ENCODE peak calls at places on chromosomes 7 and 10, in nine cellular contexts. K, X, U, H, R, I, L, B and G are unnamed samples.
A peak's percentile ranks its signal among the peaks of the same experiment; 100 is the strongest.

GRCh38 chr10:77348082-77348481 is 289.5 kb downstream of the KCNMA1 start:
- DNase-seq in K (no peak), X (no peak), U (no peak), H (no peak), R (no peak), I (no peak), L (no peak), B (no peak), G (no peak)

GRCh38 chr7:80346704-80347103 is 165.2 kb downstream of the GNAT3 start:
- DNase-seq in K (no peak), X (no peak), U (no peak), H (peak; percentile 18), R (no peak), I (peak; percentile 78), L (no peak), B (no peak), G (no peak)

GRCh38 chr7:150621376-150621775 is 10.8 kb downstream of the GIMAP6 start:
- DNase-seq in K (peak; percentile 27), X (no peak), U (no peak), H (no peak), R (no peak), I (no peak), L (no peak), B (no peak), G (peak; percentile 52)

GRCh38 chr7:24825315-24825917 is 68.2 kb upstream of the GSDME start:
- DNase-seq in K (no peak), X (no peak), U (no peak), H (peak; percentile 25), R (no peak), I (peak; percentile 25), L (no peak), B (no peak), G (no peak)

GRCh38 chr7:618539-619355 is 99.1 kb upstream of the PDGFA start:
- DNase-seq in K (peak; percentile 62), X (no peak), U (no peak), H (no peak), R (no peak), I (no peak), L (no peak), B (no peak), G (peak; percentile 81)

GRCh38 chr7:4631664-4632171 is 50.4 kb upstream of the FOXK1 start:
- DNase-seq in K (no peak), X (peak; percentile 90), U (peak; percentile 81), H (peak; percentile 88), R (no peak), I (peak; percentile 97), L (peak; percentile 32), B (peak; percentile 76), G (no peak)

GRCh38 chr10:122263971-122264370 is 7.1 kb upstream of the BTBD16 start:
- DNase-seq in K (no peak), X (no peak), U (no peak), H (peak; percentile 95), R (no peak), I (peak; percentile 85), L (no peak), B (peak; percentile 42), G (no peak)

GRCh38 chr10:12264204-12264908 is 68.4 kb downstream of the CDC123 start:
- DNase-seq in K (peak; percentile 71), X (peak; percentile 47), U (peak; percentile 86), H (peak; percentile 64), R (peak; percentile 95), I (peak; percentile 82), L (peak; percentile 87), B (peak; percentile 93), G (peak; percentile 87)

GRCh38 chr7:112031689-112032088 is 174.5 kb downstream of the DOCK4 start:
- DNase-seq in K (no peak), X (no peak), U (no peak), H (no peak), R (no peak), I (no peak), L (no peak), B (no peak), G (no peak)

GRCh38 chr7:117873056-117873932 is at the start of gene CTTNBP2:
- DNase-seq in K (peak; percentile 1), X (peak; percentile 20), U (no peak), H (peak; percentile 10), R (no peak), I (peak; percentile 75), L (peak; percentile 71), B (peak; percentile 77), G (peak; percentile 13)

GRCh38 chr7:127874049-127874636 is 157.1 kb downstream of the LRRC4 start:
- DNase-seq in K (peak; percentile 28), X (no peak), U (no peak), H (no peak), R (no peak), I (no peak), L (no peak), B (no peak), G (peak; percentile 29)

GRCh38 chr10:18005781-18006456 is 54.2 kb downstream of the SLC39A12 start:
- DNase-seq in K (no peak), X (peak; percentile 52), U (no peak), H (peak; percentile 77), R (no peak), I (peak; percentile 66), L (no peak), B (no peak), G (no peak)

GRCh38 chr10:84511106-84511505 is 182.7 kb downstream of the CCSER2 start:
- DNase-seq in K (no peak), X (no peak), U (no peak), H (no peak), R (no peak), I (no peak), L (no peak), B (no peak), G (no peak)